ENCODE peak calls at places on chromosome 22, in five cellular contexts. Z, P, A, X and V are unnamed samples.

GRCh38 chr22:17638182-17638431 is 450 bp upstream of the BCL2L13 start:
- DNase-seq in Z (no peak), P (no peak), A (no peak), X (no peak), V (peak)

GRCh38 chr22:49417326-49417725 is 410.3 kb downstream of the BRD1 start:
- DNase-seq in Z (no peak), P (no peak), A (no peak), X (no peak), V (no peak)

GRCh38 chr22:46763051-46763705 is 728 bp downstream of the TBC1D22A start:
- DNase-seq in Z (no peak), P (no peak), A (no peak), X (no peak), V (no peak)

GRCh38 chr22:23834406-23834805 is 4.4 kb downstream of the DERL3 start:
- DNase-seq in Z (no peak), P (no peak), A (no peak), X (no peak), V (no peak)

GRCh38 chr22:20398420-20398819 is 4.5 kb downstream of the ZNF74 start:
- DNase-seq in Z (no peak), P (no peak), A (no peak), X (no peak), V (no peak)

GRCh38 chr22:39207141-39208012 is 37.4 kb downstream of the PDGFB start:
- DNase-seq in Z (peak), P (no peak), A (no peak), X (no peak), V (no peak)

GRCh38 chr22:25754527-25755202 is 12.7 kb downstream of the MYO18B start:
- DNase-seq in Z (no peak), P (no peak), A (peak), X (no peak), V (no peak)

GRCh38 chr22:35480143-35480542 is 60.5 kb upstream of the RASD2 start:
- DNase-seq in Z (no peak), P (no peak), A (no peak), X (no peak), V (no peak)